ENCODE peak calls at places on chromosomes 13 and 19, in five cellular contexts. Z is A549, H is right lobe of liver, Q is kidney epithelial cell, V is upper lobe of right lung. P is an unnamed sample.

GRCh38 chr13:71513414-71514063 is 353.5 kb downstream of the DACH1 start:
- DNase-seq in V (no peak), Q (no peak), H (no peak), Z (no peak), P (no peak)

GRCh38 chr13:32947886-32948285 is 68.3 kb upstream of the KL start:
- DNase-seq in H (no peak), Z (no peak), Q (no peak), V (no peak), P (no peak)

GRCh38 chr13:88086577-88086976 is 415.4 kb downstream of the SLITRK5 start:
- DNase-seq in Z (no peak), V (no peak), Q (peak), H (no peak), P (no peak)

GRCh38 chr13:30792257-30793000 is 57.1 kb downstream of the ALOX5AP start:
- DNase-seq in V (peak), Z (peak), Q (peak), H (peak), P (peak)

GRCh38 chr13:113672002-113672651 is 5.1 kb downstream of the GRK1 start:
- DNase-seq in Q (no peak), H (peak), Z (no peak), V (no peak), P (no peak)

GRCh38 chr19:15195987-15196682 is 4.7 kb downstream of the NOTCH3 start:
- DNase-seq in Z (no peak), H (no peak), V (peak), Q (peak), P (no peak)

GRCh38 chr19:47398707-47399106 is 20.6 kb downstream of the MEIS3 start:
- DNase-seq in Q (no peak), V (no peak), Z (no peak), H (no peak), P (no peak)

GRCh38 chr13:47455581-47455980 is 545.5 kb downstream of the SUCLA2 start:
- DNase-seq in Z (no peak), H (no peak), V (no peak), Q (no peak), P (no peak)

GRCh38 chr13:111914241-111915103 is 152.5 kb upstream of the SOX1 start:
- DNase-seq in H (no peak), Z (no peak), Q (no peak), V (no peak), P (no peak)

GRCh38 chr19:46493236-46494114 is 2.2 kb downstream of the PNMA8B start:
- DNase-seq in Z (no peak), V (peak), H (no peak), Q (no peak), P (no peak)

GRCh38 chr13:81762449-81762848 is 1421.5 kb upstream of the SPRY2 start:
- DNase-seq in V (no peak), Z (no peak), Q (no peak), H (no peak), P (no peak)

GRCh38 chr13:25143693-25144092 is 28.4 kb downstream of the AMER2 start:
- DNase-seq in Q (no peak), Z (no peak), H (no peak), V (no peak), P (no peak)

GRCh38 chr19:33746159-33746558 is 50.5 kb upstream of the KCTD15 start:
- DNase-seq in Q (no peak), Z (no peak), V (no peak), H (no peak), P (no peak)

GRCh38 chr13:113854238-113855011 is 9.5 kb downstream of the GAS6 start:
- DNase-seq in Z (no peak), H (peak), Q (no peak), V (no peak), P (no peak)

GRCh38 chr13:67224148-67224846 is 5.8 kb downstream of the PCDH9 start:
- DNase-seq in Z (peak), Q (no peak), H (peak), V (peak), P (peak)

GRCh38 chr13:67223024-67223423 is 7.1 kb downstream of the PCDH9 start:
- DNase-seq in Z (no peak), H (no peak), V (no peak), Q (no peak), P (no peak)

GRCh38 chr13:67221630-67222226 is 8.4 kb downstream of the PCDH9 start:
- DNase-seq in Z (no peak), Q (no peak), H (no peak), V (no peak), P (no peak)

GRCh38 chr13:67225252-67226159 is 4.6 kb downstream of the PCDH9 start:
- DNase-seq in Q (no peak), H (no peak), Z (no peak), V (no peak), P (no peak)

DNA sequence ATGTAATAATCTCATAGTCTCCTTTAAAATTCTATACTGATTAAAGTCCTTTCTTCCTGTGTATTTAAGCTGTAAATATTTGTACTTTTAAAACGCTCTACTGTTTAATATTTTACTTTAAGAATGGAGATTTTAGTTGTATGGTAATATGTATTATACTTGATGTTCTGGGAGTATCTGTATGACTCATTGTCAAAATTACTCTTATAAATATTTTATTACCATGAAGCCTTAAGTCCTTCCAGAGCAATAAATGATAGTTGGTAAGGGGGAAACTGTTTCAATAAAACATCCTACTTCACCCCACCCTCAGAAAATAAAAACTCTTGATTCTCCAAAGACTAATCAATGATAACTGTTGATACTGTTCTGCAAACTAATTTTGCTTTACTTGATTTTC is 6.4 kb downstream of the PCDH9 start:
- DNase-seq in Q (no peak), V (no peak), H (no peak), Z (no peak), P (no peak)
- H3K4me3 ChIP-seq in Q (no peak), V (peak), H (no peak), Z (peak), P (no peak)

GRCh38 chr19:4815426-4816387 is 15.8 kb downstream of the TICAM1 start:
- DNase-seq in H (peak), Q (peak), V (peak), Z (peak), P (no peak)
- H3K4me3 ChIP-seq in H (peak), Q (no peak), V (peak), Z (no peak), P (no peak)

GRCh38 chr19:56124578-56124977 is 3.5 kb upstream of the ZNF787 start:
- DNase-seq in H (no peak), V (no peak), Z (no peak), Q (no peak), P (no peak)

GRCh38 chr19:56126983-56127780 is 6.1 kb upstream of the ZNF787 start:
- DNase-seq in Z (no peak), V (no peak), Q (no peak), H (no peak), P (no peak)

GRCh38 chr19:56120371-56121179 is 520 bp downstream of the ZNF787 start:
- DNase-seq in H (peak), Q (no peak), V (peak), Z (peak), P (no peak)

GRCh38 chr19:56121180-56122167 is at the start of gene ZNF787:
- DNase-seq in Z (peak), H (peak), V (peak), Q (peak), P (peak)

GRCh38 chr19:56125806-56126590 is 4.9 kb upstream of the ZNF787 start:
- DNase-seq in H (no peak), Z (no peak), Q (no peak), V (no peak), P (no peak)
- H3K4me3 ChIP-seq in H (no peak), Z (no peak), Q (no peak), V (no peak), P (no peak)

DNA sequence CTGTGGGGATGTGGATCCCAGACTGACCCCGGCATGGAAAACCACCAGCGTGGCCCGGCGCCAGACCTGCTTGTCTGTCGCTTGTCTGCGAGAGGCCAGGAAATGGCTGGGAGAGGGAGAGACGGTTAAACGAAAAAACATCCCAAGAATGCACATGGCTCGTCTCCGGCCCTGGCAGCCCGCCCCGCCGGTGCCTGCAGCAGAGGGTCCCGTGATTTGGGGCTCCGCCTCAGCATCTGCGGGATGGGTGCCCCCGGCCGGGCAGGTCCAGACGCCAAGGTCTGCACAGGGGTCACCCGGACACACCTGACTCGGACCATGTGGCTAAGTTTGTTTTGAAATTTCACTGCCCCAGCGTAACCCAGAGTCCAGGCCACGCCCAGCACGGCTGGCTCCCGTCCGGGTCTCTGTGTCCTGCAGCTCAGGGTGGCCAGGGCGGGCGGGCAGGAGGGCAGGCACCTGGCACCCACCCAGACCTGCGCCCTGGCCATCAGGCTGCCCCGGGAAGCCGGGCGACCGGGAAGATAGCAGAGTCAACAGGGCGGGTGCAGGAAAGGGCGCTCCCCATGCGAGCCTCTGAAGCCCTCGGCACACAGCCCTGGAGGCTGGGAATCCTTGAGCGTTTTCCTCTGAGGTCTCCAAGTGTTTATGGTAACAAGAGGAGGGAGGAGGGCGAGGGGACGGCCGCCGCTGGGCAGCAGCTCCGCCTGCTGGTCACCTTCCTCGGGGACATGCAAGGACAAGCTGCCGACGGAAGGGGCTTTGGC is 103.2 kb downstream of the GADD45B start:
- DNase-seq in Q (no peak), Z (peak), H (peak), V (peak), P (no peak)
- H3K4me3 ChIP-seq in Q (peak), Z (peak), H (peak), V (peak), P (peak)

DNA sequence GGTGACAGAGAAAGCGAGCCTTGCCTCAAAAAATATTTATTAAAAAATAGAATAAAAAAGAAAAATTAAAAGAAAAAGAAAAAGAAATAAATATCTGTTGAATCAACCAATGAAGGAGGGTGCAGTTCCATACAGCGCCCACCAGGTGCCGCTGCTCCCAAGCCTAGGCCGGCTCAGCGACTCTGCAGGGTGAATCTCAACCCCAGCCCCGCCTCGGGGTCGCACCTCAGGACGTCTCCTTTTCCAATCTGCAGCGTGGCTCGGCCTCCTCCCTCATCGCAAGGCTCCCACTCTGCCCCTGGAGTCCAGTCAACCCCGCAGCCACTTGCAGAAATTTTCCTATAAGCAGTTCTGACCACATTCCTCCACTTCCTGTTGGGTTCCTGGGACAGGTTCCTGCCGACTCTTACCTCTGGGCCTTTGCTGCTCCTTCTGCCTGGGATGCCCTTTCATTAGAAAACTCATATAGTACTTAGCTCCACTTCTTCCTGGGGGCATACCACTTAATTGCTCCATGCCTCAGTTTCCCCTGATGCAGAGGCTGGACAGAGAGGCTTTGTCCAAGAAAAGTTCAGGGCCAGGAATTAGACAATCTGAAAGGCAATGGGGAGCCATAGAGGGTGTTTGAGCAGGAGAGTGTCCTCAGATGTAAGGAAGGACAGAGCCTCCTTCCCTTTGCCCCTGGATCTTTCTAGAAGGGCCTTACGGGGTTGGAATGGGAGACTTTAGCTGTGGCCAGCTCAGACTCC is 24.3 kb downstream of the NFILZ start:
- DNase-seq in V (peak), H (peak), Q (no peak), Z (peak), P (no peak)
- H3K4me3 ChIP-seq in V (no peak), H (no peak), Q (no peak), Z (no peak), P (no peak)

GRCh38 chr19:1991018-1991390 is 24.5 kb downstream of the BTBD2 start:
- DNase-seq in V (no peak), H (no peak), Z (no peak), Q (no peak), P (no peak)

GRCh38 chr19:1989513-1990229 is 25.8 kb downstream of the BTBD2 start:
- DNase-seq in Q (no peak), Z (no peak), H (peak), V (no peak), P (no peak)

GRCh38 chr19:1990230-1991017 is 25.1 kb downstream of the BTBD2 start:
- DNase-seq in V (no peak), Z (no peak), Q (no peak), H (no peak), P (no peak)

GRCh38 chr19:1991516-1991915 is 24.0 kb downstream of the BTBD2 start:
- DNase-seq in H (no peak), Q (no peak), Z (no peak), V (no peak), P (no peak)

DNA sequence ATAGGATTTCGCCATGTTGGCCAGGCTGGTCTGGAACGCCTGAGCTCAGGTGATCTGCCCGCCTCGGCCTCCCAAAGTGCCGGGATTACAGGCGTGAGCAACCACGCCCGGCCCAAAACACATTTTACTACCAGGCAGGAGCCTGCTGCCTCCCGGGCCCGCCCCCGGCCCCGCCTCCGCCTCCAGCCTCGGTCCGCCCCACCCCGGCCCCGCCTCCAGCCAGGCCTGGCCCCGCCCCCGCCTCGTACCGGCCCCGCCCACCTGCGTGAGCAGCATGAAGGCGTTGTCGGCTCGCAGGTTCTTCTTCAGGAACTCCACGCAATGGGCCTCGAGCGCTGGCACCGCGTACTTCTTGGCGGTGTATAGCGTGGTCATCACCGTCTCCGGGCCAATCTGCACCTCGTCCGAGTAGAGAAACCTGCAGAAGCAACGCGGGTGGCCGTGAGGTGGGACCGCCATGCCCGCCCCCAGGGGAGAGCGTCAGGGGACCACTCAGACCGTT is 22.7 kb downstream of the BTBD2 start:
- DNase-seq in Q (no peak), V (no peak), Z (no peak), H (peak), P (no peak)
- H3K4me3 ChIP-seq in Q (no peak), V (no peak), Z (no peak), H (no peak), P (no peak)

GRCh38 chr13:20161275-20161950 is 561 bp upstream of the GJA3 start:
- DNase-seq in H (no peak), Q (no peak), Z (no peak), V (no peak), P (no peak)
- H3K4me3 ChIP-seq in H (peak), Q (peak), Z (peak), V (peak), P (peak)

GRCh38 chr19:1019980-1020867 is 699 bp downstream of the TMEM259 start:
- DNase-seq in V (no peak), Q (no peak), Z (no peak), H (peak), P (no peak)

GRCh38 chr19:1019616-1019961 is 1.3 kb downstream of the TMEM259 start:
- DNase-seq in Q (no peak), V (no peak), H (no peak), Z (no peak), P (no peak)

GRCh38 chr19:1017906-1018305 is 3.0 kb downstream of the TMEM259 start:
- DNase-seq in H (no peak), Q (no peak), Z (no peak), V (no peak), P (no peak)

GRCh38 chr19:1018393-1018792 is 2.5 kb downstream of the TMEM259 start:
- DNase-seq in H (no peak), Z (no peak), Q (no peak), V (no peak), P (no peak)

GRCh38 chr19:1018932-1019615 is 1.8 kb downstream of the TMEM259 start:
- DNase-seq in V (no peak), H (no peak), Q (no peak), Z (no peak), P (no peak)
- H3K4me3 ChIP-seq in V (peak), H (peak), Q (peak), Z (peak), P (peak)

GRCh38 chr19:35901055-35901644 is 810 bp upstream of the NFKBID start:
- DNase-seq in V (no peak), Z (no peak), H (no peak), Q (no peak), P (no peak)

GRCh38 chr19:35899547-35900214 is 659 bp downstream of the NFKBID start:
- DNase-seq in V (peak), Q (peak), H (peak), Z (peak), P (no peak)

GRCh38 chr19:35903550-35904179 is 1.3 kb downstream of the HCST start:
- DNase-seq in H (peak), Q (peak), Z (peak), V (peak), P (no peak)

GRCh38 chr19:35902870-35903475 is 644 bp downstream of the HCST start:
- DNase-seq in V (no peak), Z (no peak), Q (no peak), H (no peak), P (no peak)

GRCh38 chr19:35901854-35902661 is at the start of gene HCST:
- DNase-seq in V (no peak), Z (no peak), H (no peak), Q (no peak), P (no peak)
- H3K4me3 ChIP-seq in V (peak), Z (peak), H (peak), Q (peak), P (peak)

P was measured in keratinocyte.